ENCODE peak calls at places on chromosomes 3 and 15, in six cellular contexts. O, D, H, I, T and Z are unnamed samples.

GRCh38 chr3:174581551-174581950 is 277.6 kb upstream of the NAALADL2 start:
- DNase-seq in O (no peak), D (no peak), H (no peak), I (no peak), T (no peak), Z (no peak)

GRCh38 chr15:31360843-31361763 is 34.5 kb downstream of the KLF13 start:
- DNase-seq in O (no peak), D (peak; percentile 83), H (peak; percentile 52), I (peak; percentile 97), T (no peak), Z (peak; percentile 61)

GRCh38 chr3:11195721-11196332 is 41.5 kb downstream of the HRH1 start:
- DNase-seq in O (peak; percentile 69), D (no peak), H (no peak), I (no peak), T (no peak), Z (no peak)

GRCh38 chr3:66110840-66111239 is 72.1 kb upstream of the MAGI1 start:
- DNase-seq in O (no peak), D (no peak), H (no peak), I (no peak), T (no peak), Z (no peak)

GRCh38 chr15:39640665-39641064 is 59.8 kb downstream of the THBS1 start:
- DNase-seq in O (no peak), D (no peak), H (no peak), I (no peak), T (no peak), Z (no peak)

GRCh38 chr3:101848754-101849713 is at the start of gene NFKBIZ:
- DNase-seq in O (peak; percentile 98), D (peak; percentile 85), H (peak; percentile 97), I (peak; percentile 88), T (peak; percentile 89), Z (peak; percentile 89)

GRCh38 chr3:33144433-33144832 is 30.6 kb downstream of the CRTAP start:
- DNase-seq in O (no peak), D (peak; percentile 21), H (no peak), I (peak; percentile 42), T (peak; percentile 10), Z (no peak)

GRCh38 chr3:64667887-64668581 is 19.8 kb downstream of the ADAMTS9 start:
- DNase-seq in O (peak; percentile 87), D (no peak), H (peak; percentile 55), I (no peak), T (no peak), Z (no peak)

GRCh38 chr3:188057124-188057523 is 96.8 kb upstream of the LPP start:
- DNase-seq in O (no peak), D (no peak), H (no peak), I (no peak), T (no peak), Z (no peak)

GRCh38 chr15:73965094-73965729 is 26.9 kb downstream of the STOML1 start:
- DNase-seq in O (peak; percentile 58), D (no peak), H (no peak), I (peak; percentile 50), T (peak; percentile 33), Z (no peak)

GRCh38 chr3:162175145-162175544 is 678.5 kb downstream of the OTOL1 start:
- DNase-seq in O (no peak), D (no peak), H (no peak), I (no peak), T (no peak), Z (no peak)

GRCh38 chr3:50289130-50289529 is 3.1 kb downstream of the IFRD2 start:
- DNase-seq in O (no peak), D (no peak), H (no peak), I (no peak), T (no peak), Z (no peak)

GRCh38 chr3:159978353-159978752 is 10.3 kb upstream of the IL12A start:
- DNase-seq in O (no peak), D (no peak), H (no peak), I (no peak), T (no peak), Z (no peak)

GRCh38 chr3:134037168-134037567 is 7.4 kb upstream of the SLCO2A1 start:
- DNase-seq in O (no peak), D (no peak), H (no peak), I (no peak), T (no peak), Z (no peak)

GRCh38 chr3:187646906-187647660 is 23.1 kb downstream of the SST start:
- DNase-seq in O (no peak), D (no peak), H (no peak), I (no peak), T (no peak), Z (no peak)

GRCh38 chr3:161607056-161607455 is 110.4 kb downstream of the OTOL1 start:
- DNase-seq in O (no peak), D (no peak), H (no peak), I (no peak), T (no peak), Z (no peak)